ENCODE peak calls at places on chromosomes 7 and 10, in six cellular contexts. X is AG04449, D is astrocyte of the spinal cord, E is retinal pigment epithelial cell, A is endothelial cell, N is GM23338. V is an unnamed sample.

GRCh38 chr10:84333864-84334451 is 5.6 kb downstream of the CCSER2 start:
- DNase-seq in N (peak; percentile 53), E (no peak), D (no peak), A (no peak), X (no peak), V (peak; percentile 7)

GRCh38 chr7:44440577-44441078 is 49.8 kb downstream of the NUDCD3 start:
- DNase-seq in A (no peak), E (no peak), D (no peak), X (no peak), N (no peak), V (no peak)

GRCh38 chr10:43118631-43119415 is 19.4 kb upstream of the CSGALNACT2 start:
- DNase-seq in X (no peak), D (no peak), N (no peak), E (no peak), A (no peak), V (no peak)

GRCh38 chr10:128324058-128324457 is 197.8 kb upstream of the MKI67 start:
- DNase-seq in E (no peak), N (peak; percentile 66), D (no peak), X (no peak), A (peak; percentile 41), V (no peak)

GRCh38 chr7:97064972-97065587 is 40.4 kb upstream of the DLX5 start:
- DNase-seq in X (peak; percentile 3), D (peak; percentile 48), N (peak; percentile 82), A (peak; percentile 35), E (peak; percentile 9), V (peak; percentile 35)

GRCh38 chr7:30816291-30817059 is 45.3 kb downstream of the MINDY4 start:
- DNase-seq in X (no peak), N (no peak), E (no peak), D (no peak), A (no peak), V (no peak)

GRCh38 chr7:44471850-44472249 is 18.6 kb downstream of the NUDCD3 start:
- DNase-seq in N (no peak), X (no peak), E (no peak), A (no peak), D (no peak), V (no peak)

GRCh38 chr10:132906836-132907235 is 35.5 kb downstream of the CFAP46 start:
- DNase-seq in D (no peak), E (no peak), A (no peak), N (no peak), X (no peak), V (no peak)

GRCh38 chr10:76073524-76073923 is 642.1 kb downstream of the LRMDA start:
- DNase-seq in N (no peak), E (peak; percentile 56), X (no peak), A (no peak), D (no peak), V (no peak)

GRCh38 chr7:157538735-157539134 is 201.9 kb downstream of the DNAJB6 start:
- DNase-seq in D (no peak), X (no peak), N (no peak), E (no peak), A (no peak), V (no peak)

GRCh38 chr7:26202019-26202985 is 757 bp downstream of the CBX3 start:
- DNase-seq in A (peak; percentile 64), N (peak; percentile 52), D (peak; percentile 57), E (no peak), X (no peak), V (no peak)

GRCh38 chr10:116465541-116465940 is 37.9 kb downstream of the PNLIPRP3 start:
- DNase-seq in E (no peak), X (no peak), N (no peak), A (no peak), D (no peak), V (no peak)

GRCh38 chr7:105596866-105597265 is 15.6 kb upstream of the EFCAB10 start:
- DNase-seq in X (no peak), E (no peak), N (peak; percentile 35), A (no peak), D (no peak), V (no peak)

GRCh38 chr7:149005427-149006344 is 22.6 kb downstream of the PDIA4 start:
- DNase-seq in D (peak; percentile 63), N (peak; percentile 95), E (no peak), X (no peak), A (peak; percentile 78), V (peak; percentile 42)

GRCh38 chr10:93916257-93917063 is 22.7 kb downstream of the SLC35G1 start:
- DNase-seq in A (no peak), N (peak; percentile 64), X (no peak), D (peak; percentile 61), E (peak; percentile 60), V (peak; percentile 38)

GRCh38 chr7:96976106-96976505 is 29.2 kb upstream of the DLX6 start:
- DNase-seq in N (no peak), X (no peak), E (no peak), D (no peak), A (no peak), V (no peak)

GRCh38 chr7:6012355-6013104 is 3.5 kb downstream of the AIMP2 start:
- DNase-seq in A (no peak), N (no peak), D (no peak), X (no peak), E (no peak), V (peak; percentile 22)

GRCh38 chr7:159038066-159038465 is 106.6 kb downstream of the VIPR2 start:
- DNase-seq in E (no peak), D (no peak), X (no peak), A (no peak), N (no peak), V (no peak)

GRCh38 chr10:114271779-114272167 is 32.7 kb downstream of the VWA2 start:
- DNase-seq in A (no peak), N (no peak), X (peak; percentile 79), E (peak; percentile 74), D (peak; percentile 93), V (peak; percentile 94)

GRCh38 chr10:31749293-31749692 is 179.3 kb downstream of the ARHGAP12 start:
- DNase-seq in N (no peak), E (no peak), D (peak; percentile 51), A (no peak), X (no peak), V (no peak)

GRCh38 chr7:35036361-35037171 is 719 bp downstream of the DPY19L1 start:
- DNase-seq in N (peak; percentile 64), A (peak; percentile 55), D (peak; percentile 63), E (peak; percentile 37), X (no peak), V (peak; percentile 43)

GRCh38 chr10:18793951-18794350 is 134.7 kb downstream of the ARL5B start:
- DNase-seq in X (no peak), A (no peak), E (no peak), D (peak; percentile 16), N (peak; percentile 54), V (no peak)

GRCh38 chr7:150368884-150369739 is 490 bp downstream of the REPIN1 start:
- DNase-seq in X (no peak), E (peak; percentile 48), N (peak; percentile 94), A (peak; percentile 80), D (peak; percentile 63), V (peak; percentile 41)

GRCh38 chr7:390761-391410 is 100.9 kb downstream of the FOXL3 start:
- DNase-seq in A (no peak), E (no peak), D (no peak), X (no peak), N (no peak), V (no peak)

GRCh38 chr7:7490003-7490402 is 45.7 kb downstream of the COL28A1 start:
- DNase-seq in D (no peak), E (no peak), X (no peak), N (no peak), A (no peak), V (no peak)

GRCh38 chr10:113961261-113961938 is 82.3 kb upstream of the ADRB1 start:
- DNase-seq in X (no peak), E (no peak), D (no peak), N (no peak), A (no peak), V (no peak)

GRCh38 chr10:42623929-42624328 is 14.4 kb downstream of the ZNF33B start:
- DNase-seq in N (no peak), X (no peak), D (no peak), E (no peak), A (no peak), V (no peak)

GRCh38 chr7:1975581-1975980 is 257.2 kb downstream of the MAD1L1 start:
- DNase-seq in D (no peak), A (no peak), X (no peak), E (no peak), N (no peak), V (no peak)
- TF ChIP-seq CTCF in D (no peak), A (no peak), X (no peak), E (no peak), N (no peak), V (no peak)

GRCh38 chr10:33697016-33697415 is 362.5 kb upstream of the NRP1 start:
- DNase-seq in E (no peak), A (no peak), D (no peak), N (no peak), X (no peak), V (no peak)
- TF ChIP-seq CTCF in E (no peak), A (no peak), D (no peak), N (no peak), X (no peak), V (no peak)

DNA sequence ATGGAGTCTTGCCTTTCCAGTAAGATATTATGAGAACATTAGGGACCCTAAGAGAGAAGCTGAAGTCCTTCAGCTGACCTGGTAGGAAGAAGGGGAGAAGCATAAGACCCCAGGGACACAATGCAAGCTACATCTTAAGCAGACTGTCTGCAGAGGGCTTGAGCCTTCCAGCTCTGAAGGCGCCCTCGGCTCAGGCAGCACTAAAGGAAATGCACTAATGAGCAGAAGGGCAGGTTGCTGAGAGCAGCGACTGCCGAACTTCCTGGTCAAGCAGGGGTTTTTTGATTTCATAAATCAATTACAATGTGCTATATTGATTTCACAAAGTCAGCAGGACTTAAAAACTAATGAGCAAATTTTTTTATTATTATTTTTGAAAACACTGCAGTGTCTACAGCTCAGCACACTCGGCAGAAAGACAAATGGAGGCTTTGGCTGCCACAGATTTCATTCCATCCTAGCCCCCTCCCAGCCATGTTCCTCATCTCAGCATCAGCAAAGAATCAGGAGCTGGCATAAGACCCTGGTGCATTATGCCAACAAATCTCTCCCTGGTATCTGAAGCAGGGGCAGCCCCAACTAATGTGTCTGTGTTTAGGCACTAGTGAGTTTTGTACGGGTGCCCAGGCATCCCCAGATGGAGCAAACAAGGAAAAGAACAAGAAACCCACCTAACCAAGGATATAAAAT is 57.1 kb downstream of the LRRTM3 start:
- DNase-seq in N (peak; percentile 12), A (peak; percentile 4), X (no peak), D (no peak), E (no peak), V (no peak)
- TF ChIP-seq CTCF in N (no peak), A (no peak), X (no peak), D (no peak), E (no peak), V (no peak)

GRCh38 chr10:279655-280054 is 144.4 kb downstream of the ZMYND11 start:
- DNase-seq in N (peak; percentile 60), X (no peak), D (no peak), E (no peak), A (no peak), V (no peak)
- TF ChIP-seq CTCF in N (peak; percentile 53), X (no peak), D (peak; percentile 12), E (no peak), A (no peak), V (no peak)

V was measured in HFFc6.